ENCODE peak calls at places on chromosomes 12 and 14, in seven cellular contexts. O is transverse colon, T is NCI-H774, G is fibroblast of the aortic adventitia, F is NCI-H446, U is occipital lobe, Z is BJ. W is an unnamed sample.

GRCh38 chr12:112121780-112122565 is 3.4 kb upstream of the TRAFD1 start:
- DNase-seq in O (peak; percentile 64), T (no peak), G (peak; percentile 91), F (no peak), U (peak; percentile 55), Z (peak; percentile 59), W (peak; percentile 91)

GRCh38 chr14:100692859-100693558 is 33.7 kb upstream of the DLK1 start:
- DNase-seq in O (no peak), T (peak; percentile 75), G (peak; percentile 50), F (no peak), U (no peak), Z (no peak), W (peak; percentile 82)

GRCh38 chr14:75095690-75096089 is 26.2 kb downstream of the ZC2HC1C start:
- DNase-seq in O (no peak), T (no peak), G (no peak), F (no peak), U (no peak), Z (no peak), W (no peak)

GRCh38 chr12:56900583-56900982 is 33.6 kb downstream of the SDR9C7 start:
- DNase-seq in O (no peak), T (no peak), G (peak; percentile 17), F (no peak), U (no peak), Z (no peak), W (no peak)

GRCh38 chr14:71165121-71165574 is 257.9 kb downstream of the PCNX1 start:
- DNase-seq in O (peak; percentile 82), T (no peak), G (peak; percentile 60), F (no peak), U (no peak), Z (no peak), W (peak; percentile 69)

GRCh38 chr12:130764475-130765185 is 48.5 kb upstream of the RIMBP2 start:
- DNase-seq in O (no peak), T (no peak), G (peak; percentile 30), F (no peak), U (no peak), Z (no peak), W (peak; percentile 51)

GRCh38 chr12:68636268-68636667 is 25.6 kb downstream of the RAP1B start:
- DNase-seq in O (no peak), T (no peak), G (peak; percentile 64), F (no peak), U (no peak), Z (peak; percentile 76), W (peak; percentile 80)

GRCh38 chr14:94038510-94038909 is 12.4 kb downstream of the OTUB2 start:
- DNase-seq in O (no peak), T (no peak), G (no peak), F (no peak), U (no peak), Z (no peak), W (no peak)

GRCh38 chr14:23052671-23053070 is 4.6 kb downstream of the CDH24 start:
- DNase-seq in O (no peak), T (no peak), G (no peak), F (no peak), U (no peak), Z (no peak), W (no peak)

GRCh38 chr12:104702565-104703139 is 245.9 kb downstream of the CHST11 start:
- DNase-seq in O (no peak), T (no peak), G (peak; percentile 94), F (no peak), U (no peak), Z (peak; percentile 76), W (no peak)

GRCh38 chr12:30548203-30548602 is 147.5 kb downstream of the IPO8 start:
- DNase-seq in O (no peak), T (no peak), G (no peak), F (no peak), U (no peak), Z (no peak), W (no peak)

GRCh38 chr14:56751471-56751870 is 58.8 kb downstream of the OTX2 start:
- DNase-seq in O (no peak), T (no peak), G (no peak), F (no peak), U (no peak), Z (no peak), W (no peak)

GRCh38 chr14:44912041-44912869 is 49.5 kb downstream of the KLHL28 start:
- DNase-seq in O (no peak), T (no peak), G (no peak), F (no peak), U (no peak), Z (no peak), W (no peak)

GRCh38 chr12:131072446-131073230 is 118.9 kb downstream of the ADGRD1 start:
- DNase-seq in O (no peak), T (no peak), G (no peak), F (no peak), U (no peak), Z (no peak), W (no peak)

GRCh38 chr12:106081606-106082005 is 57.1 kb downstream of the NUAK1 start:
- DNase-seq in O (no peak), T (no peak), G (peak; percentile 70), F (no peak), U (no peak), Z (no peak), W (peak; percentile 81)

GRCh38 chr12:55244309-55244708 is at the start of gene OR6C74:
- DNase-seq in O (no peak), T (no peak), G (no peak), F (no peak), U (no peak), Z (no peak), W (no peak)

GRCh38 chr12:38662851-38663250 is 242.5 kb downstream of the CPNE8 start:
- DNase-seq in O (no peak), T (no peak), G (peak; percentile 47), F (no peak), U (no peak), Z (no peak), W (peak; percentile 32)

W was measured in fibroblast of lung.